ENCODE peak calls at places on chromosome 1, in ten cellular contexts. Q, J, X, E, M, V, K, C, D and R are unnamed samples.

GRCh38 chr1:167342846-167343245 is 122.2 kb downstream of the POU2F1 start:
- DNase-seq in Q (no peak), J (no peak), X (peak; percentile 8), E (no peak), M (no peak), V (no peak), K (no peak), C (no peak), D (no peak), R (no peak)

GRCh38 chr1:2529776-2530500 is at the start of gene HES5:
- DNase-seq in Q (peak; percentile 50), J (peak; percentile 17), X (peak; percentile 22), E (no peak), M (peak; percentile 70), V (peak; percentile 60), K (no peak), C (no peak), D (peak; percentile 59), R (no peak)

GRCh38 chr1:39102537-39103320 is 76.6 kb downstream of the NDUFS5 start:
- DNase-seq in Q (no peak), J (peak; percentile 42), X (peak; percentile 81), E (no peak), M (peak; percentile 64), V (no peak), K (peak; percentile 48), C (peak; percentile 78), D (peak; percentile 26), R (peak; percentile 84)

GRCh38 chr1:59043796-59044195 is 253.1 kb upstream of the FGGY start:
- DNase-seq in Q (peak; percentile 75), J (no peak), X (peak; percentile 91), E (no peak), M (no peak), V (peak; percentile 78), K (peak; percentile 55), C (no peak), D (no peak), R (peak; percentile 55)

GRCh38 chr1:229098903-229099578 is 171.9 kb upstream of the RAB4A start:
- DNase-seq in Q (no peak), J (no peak), X (no peak), E (no peak), M (no peak), V (no peak), K (no peak), C (no peak), D (no peak), R (no peak)

GRCh38 chr1:31837441-31838158 is 21.8 kb upstream of the SPOCD1 start:
- DNase-seq in Q (no peak), J (no peak), X (no peak), E (no peak), M (no peak), V (no peak), K (no peak), C (no peak), D (no peak), R (no peak)

GRCh38 chr1:45669379-45669778 is 17.0 kb downstream of the GPBP1L1 start:
- DNase-seq in Q (no peak), J (no peak), X (no peak), E (no peak), M (no peak), V (no peak), K (no peak), C (no peak), D (no peak), R (no peak)

GRCh38 chr1:155173478-155174333 is at the start of gene TRIM46:
- DNase-seq in Q (no peak), J (peak; percentile 75), X (peak; percentile 49), E (no peak), M (no peak), V (peak; percentile 41), K (peak; percentile 17), C (peak; percentile 59), D (peak; percentile 59), R (peak; percentile 68)

GRCh38 chr1:67832737-67833594 is at the start of gene GNG12:
- DNase-seq in Q (peak; percentile 75), J (no peak), X (peak; percentile 75), E (no peak), M (peak; percentile 72), V (peak; percentile 84), K (peak; percentile 57), C (no peak), D (peak; percentile 78), R (peak; percentile 76)

GRCh38 chr1:5519366-5520135 is 472.7 kb downstream of the NPHP4 start:
- DNase-seq in Q (no peak), J (no peak), X (no peak), E (no peak), M (no peak), V (no peak), K (peak; percentile 2), C (no peak), D (no peak), R (no peak)

GRCh38 chr1:29201595-29202051 is 19.9 kb upstream of the SRSF4 start:
- DNase-seq in Q (no peak), J (no peak), X (no peak), E (no peak), M (no peak), V (no peak), K (no peak), C (no peak), D (no peak), R (no peak)

GRCh38 chr1:18815203-18815531 is 44.3 kb downstream of the TAS1R2 start:
- DNase-seq in Q (no peak), J (no peak), X (no peak), E (no peak), M (no peak), V (no peak), K (no peak), C (no peak), D (no peak), R (no peak)

GRCh38 chr1:14190508-14190907 is 408.0 kb upstream of the KAZN start:
- DNase-seq in Q (no peak), J (no peak), X (peak; percentile 28), E (no peak), M (no peak), V (no peak), K (peak; percentile 29), C (no peak), D (no peak), R (peak; percentile 15)

GRCh38 chr1:94310570-94311270 is 73.3 kb upstream of the ARHGAP29 start:
- DNase-seq in Q (no peak), J (no peak), X (no peak), E (no peak), M (no peak), V (no peak), K (no peak), C (no peak), D (no peak), R (no peak)

GRCh38 chr1:225415967-225416745 is 11.7 kb downstream of the LBR start:
- DNase-seq in Q (no peak), J (no peak), X (no peak), E (no peak), M (no peak), V (no peak), K (no peak), C (no peak), D (no peak), R (no peak)

GRCh38 chr1:229664133-229664689 is 38.2 kb downstream of the URB2 start:
- DNase-seq in Q (no peak), J (no peak), X (peak; percentile 89), E (no peak), M (no peak), V (peak; percentile 48), K (no peak), C (no peak), D (no peak), R (peak; percentile 46)

GRCh38 chr1:223683586-223684487 is 18.3 kb upstream of the CAPN8 start:
- DNase-seq in Q (peak; percentile 29), J (peak; percentile 40), X (peak; percentile 46), E (no peak), M (peak; percentile 83), V (peak; percentile 44), K (peak; percentile 54), C (peak; percentile 52), D (peak; percentile 78), R (peak; percentile 53)

GRCh38 chr1:22831729-22832413 is 121.2 kb downstream of the EPHB2 start:
- DNase-seq in Q (no peak), J (no peak), X (peak; percentile 86), E (no peak), M (no peak), V (no peak), K (peak; percentile 39), C (no peak), D (no peak), R (peak; percentile 94)

GRCh38 chr1:3369437-3370076 is 84.9 kb upstream of the ARHGEF16 start:
- DNase-seq in Q (peak; percentile 45), J (no peak), X (peak; percentile 91), E (peak; percentile 79), M (no peak), V (peak; percentile 53), K (no peak), C (no peak), D (no peak), R (peak; percentile 92)